ENCODE peak calls at places on chromosomes 2 and 18, in six cellular contexts. B is breast epithelium, X is sigmoid colon, Z is suprapubic skin, P is prostate gland, R is stomach. K is an unnamed sample.

GRCh38 chr18:419542-420175 is 80.8 kb downstream of the COLEC12 start:
- DNase-seq in R (no peak), P (no peak), Z (no peak), X (no peak), B (no peak), K (no peak)

GRCh38 chr2:216371756-216372702 is at the start of gene MARCHF4:
- DNase-seq in P (peak), R (peak), X (peak), B (peak), Z (peak), K (no peak)

GRCh38 chr2:47173986-47174730 is 19.1 kb upstream of the STPG4 start:
- DNase-seq in B (no peak), X (no peak), R (no peak), P (no peak), Z (no peak), K (no peak)

GRCh38 chr18:10660485-10660884 is 134.7 kb downstream of the NAPG start:
- DNase-seq in X (no peak), R (no peak), P (no peak), Z (no peak), B (no peak), K (no peak)

GRCh38 chr2:26245231-26245732 is 543 bp downstream of the HADHB start:
- DNase-seq in X (peak), P (peak), R (peak), B (no peak), Z (no peak), K (no peak)

GRCh38 chr2:212949786-212950185 is 201.6 kb downstream of the IKZF2 start:
- DNase-seq in P (no peak), X (no peak), R (no peak), B (no peak), Z (no peak), K (no peak)

GRCh38 chr2:241378816-241379215 is 22.7 kb downstream of the FARP2 start:
- DNase-seq in X (no peak), Z (no peak), P (no peak), B (no peak), R (no peak), K (no peak)

GRCh38 chr2:9140570-9141378 is 65.8 kb upstream of the ASAP2 start:
- DNase-seq in X (peak), B (no peak), P (no peak), R (no peak), Z (no peak), K (no peak)

GRCh38 chr2:241788572-241788971 is 11.9 kb downstream of the GAL3ST2 start:
- DNase-seq in Z (no peak), P (no peak), B (no peak), X (no peak), R (no peak), K (no peak)

GRCh38 chr2:217551229-217551909 is 451.4 kb downstream of the TNS1 start:
- DNase-seq in B (no peak), X (no peak), R (no peak), Z (no peak), P (no peak), K (no peak)

GRCh38 chr18:64165906-64166305 is 17.0 kb upstream of the LINC00305 start:
- DNase-seq in B (no peak), Z (no peak), X (no peak), R (no peak), P (no peak), K (no peak)

GRCh38 chr2:10151462-10151861 is 28.9 kb downstream of the RRM2 start:
- DNase-seq in P (no peak), R (no peak), B (no peak), X (peak), Z (no peak), K (no peak)

GRCh38 chr2:231367178-231367577 is 28.3 kb upstream of the B3GNT7 start:
- DNase-seq in R (no peak), Z (no peak), B (peak), P (no peak), X (peak), K (no peak)

GRCh38 chr18:9184998-9185613 is 48.5 kb downstream of the ANKRD12 start:
- DNase-seq in R (no peak), B (no peak), P (no peak), Z (no peak), X (no peak), K (no peak)

GRCh38 chr18:46950064-46950656 is 32.8 kb downstream of the KATNAL2 start:
- DNase-seq in P (no peak), X (no peak), Z (no peak), B (no peak), R (no peak), K (no peak)

GRCh38 chr18:23994361-23994902 is 20.1 kb upstream of the TTC39C start:
- DNase-seq in P (peak), Z (no peak), X (peak), R (no peak), B (no peak), K (no peak)

GRCh38 chr2:124626993-124627392 is 601.9 kb downstream of the CNTNAP5 start:
- DNase-seq in X (no peak), Z (no peak), P (no peak), R (no peak), B (no peak), K (no peak)

GRCh38 chr2:181305151-181306123 is 151.7 kb upstream of the ITGA4 start:
- DNase-seq in P (no peak), Z (no peak), X (no peak), R (no peak), B (no peak), K (no peak)

GRCh38 chr2:9400268-9401058 is 22.9 kb downstream of the ITGB1BP1 start:
- DNase-seq in R (no peak), X (peak), B (no peak), Z (no peak), P (no peak), K (no peak)

GRCh38 chr2:36359006-36359580 is 3.5 kb downstream of the CRIM1 start:
- DNase-seq in Z (no peak), B (no peak), X (no peak), P (no peak), R (no peak), K (no peak)

GRCh38 chr2:18062892-18063291 is 184.4 kb downstream of the KCNS3 start:
- DNase-seq in Z (no peak), B (no peak), R (no peak), P (no peak), X (no peak), K (no peak)
- H3K27ac ChIP-seq in Z (no peak), B (no peak), R (no peak), P (no peak), X (no peak), K (no peak)

GRCh38 chr2:88690591-88691338 is 708 bp upstream of the RPIA start:
- DNase-seq in X (no peak), B (peak), Z (no peak), P (no peak), R (peak), K (no peak)

GRCh38 chr2:88692187-88692586 is 714 bp downstream of the RPIA start:
- DNase-seq in Z (no peak), P (no peak), X (no peak), R (peak), B (no peak), K (no peak)

GRCh38 chr2:88691339-88692183 is at the start of gene RPIA:
- DNase-seq in B (peak), R (peak), P (peak), X (peak), Z (peak), K (peak)

GRCh38 chr2:88697361-88698026 is 6.0 kb downstream of the RPIA start:
- DNase-seq in X (no peak), P (no peak), Z (no peak), R (no peak), B (no peak), K (no peak)

DNA sequence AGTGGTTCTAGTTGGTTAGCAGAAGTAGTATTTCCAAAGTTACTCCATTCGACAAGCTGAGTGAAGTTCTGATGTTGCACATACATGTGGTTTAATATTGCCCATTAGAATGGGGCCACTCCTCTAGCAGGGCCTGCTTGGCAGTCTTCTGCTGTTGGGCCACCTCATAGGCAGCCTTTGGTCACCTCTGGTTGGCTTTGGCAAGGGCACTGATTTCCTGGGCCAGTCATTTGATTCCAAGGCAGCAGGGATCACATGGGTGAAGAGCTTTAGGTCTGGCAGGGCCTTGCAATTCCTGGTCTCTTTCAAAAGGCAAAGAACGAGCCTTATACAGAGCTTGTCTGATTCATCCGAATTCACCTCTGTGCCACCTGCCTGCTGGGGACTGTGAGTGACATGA is 2.5 kb downstream of the RPIA start:
- DNase-seq in Z (no peak), R (peak), X (no peak), P (no peak), B (no peak), K (no peak)
- TF ChIP-seq POLR2AphosphoS5 in Z (no peak), R (no peak), X (no peak), P (no peak), B (no peak), K (no peak)

GRCh38 chr2:150438654-150439053 is 48.8 kb downstream of the RND3 start:
- DNase-seq in Z (no peak), P (no peak), X (no peak), B (no peak), R (no peak), K (no peak)
- H3K27ac ChIP-seq in Z (no peak), P (no peak), X (no peak), B (no peak), R (no peak), K (no peak)

DNA sequence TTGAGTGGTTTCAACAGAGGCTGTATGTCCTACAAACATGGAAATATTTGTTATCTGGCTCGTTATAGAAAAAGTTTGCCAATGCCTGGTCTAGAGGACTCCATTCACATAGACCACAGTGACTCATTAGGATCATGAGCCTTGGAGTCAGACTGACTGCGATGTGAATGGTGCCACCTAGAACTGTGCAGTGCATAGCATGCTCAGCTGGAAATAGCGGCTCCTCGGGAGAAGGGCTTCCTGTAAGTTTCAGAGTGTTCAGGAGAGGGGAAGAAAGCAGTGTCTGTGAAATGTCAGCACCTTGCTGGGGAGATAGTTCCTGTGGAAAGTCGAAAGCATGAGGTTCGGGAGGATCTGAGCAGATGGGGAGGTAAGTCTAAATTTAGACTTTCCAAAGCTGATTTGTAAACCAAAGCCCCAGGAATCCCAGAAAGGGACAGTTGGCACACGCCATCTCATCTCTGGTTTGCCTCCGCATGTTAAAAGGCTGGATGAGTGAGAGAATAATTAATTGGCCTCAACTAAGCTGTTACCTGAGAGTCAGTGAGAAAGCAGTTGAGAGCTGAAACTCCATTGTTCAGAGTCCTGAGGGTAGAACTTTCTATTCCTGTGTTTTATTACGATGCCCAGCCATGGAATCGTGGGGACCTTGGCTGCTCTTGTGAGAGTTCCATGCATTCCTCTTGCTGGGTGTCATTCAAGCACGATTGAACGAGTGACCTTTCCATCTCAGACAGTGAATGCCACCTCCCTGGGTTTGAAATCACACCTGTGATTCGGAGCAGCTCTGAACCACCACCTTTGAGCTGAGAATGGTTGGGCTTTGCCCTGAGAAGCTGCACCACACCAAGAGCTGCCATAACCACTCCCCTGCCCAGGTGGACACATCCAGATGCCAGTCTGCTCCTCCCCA is 99.5 kb downstream of the MAPK4 start:
- DNase-seq in X (peak), B (no peak), R (no peak), P (no peak), Z (no peak), K (no peak)
- TF ChIP-seq POLR2AphosphoS5 in X (peak), B (no peak), R (peak), P (no peak), Z (no peak), K (peak)

GRCh38 chr2:59857109-59857508 is 696.3 kb downstream of the BCL11A start:
- DNase-seq in X (no peak), R (no peak), Z (no peak), B (no peak), P (no peak), K (no peak)

GRCh38 chr2:59858540-59858939 is 694.9 kb downstream of the BCL11A start:
- DNase-seq in P (no peak), Z (no peak), R (no peak), B (no peak), X (no peak), K (no peak)
- H3K27ac ChIP-seq in P (no peak), Z (no peak), R (no peak), B (no peak), X (no peak), K (no peak)

DNA sequence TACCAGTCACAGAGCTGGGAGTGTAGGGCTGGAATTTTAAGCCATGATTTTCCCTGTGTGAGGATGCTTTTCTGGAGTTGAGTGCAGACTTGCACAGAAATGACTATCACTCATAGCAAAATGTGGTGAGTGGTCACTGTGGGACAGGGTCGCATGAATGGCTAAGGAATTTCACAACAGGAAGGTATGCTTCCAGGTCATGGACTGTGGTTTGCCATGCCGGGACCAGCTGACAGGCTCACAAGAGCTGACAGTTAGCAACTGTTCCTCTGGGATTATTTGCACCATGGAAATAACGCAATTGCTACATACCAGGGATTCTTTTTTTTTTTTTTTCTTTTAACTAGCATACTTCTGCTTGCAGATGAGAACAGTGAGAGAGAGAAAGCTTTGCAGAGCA is 3.8 kb upstream of the UXS1 start:
- DNase-seq in Z (no peak), R (no peak), P (no peak), X (no peak), B (no peak), K (no peak)
- TF ChIP-seq POLR2AphosphoS5 in Z (no peak), R (peak), P (peak), X (no peak), B (no peak), K (peak)

GRCh38 chr2:12170151-12170550 is 423.7 kb downstream of the LPIN1 start:
- DNase-seq in Z (no peak), R (no peak), B (no peak), P (no peak), X (no peak), K (no peak)

GRCh38 chr2:12168354-12169059 is 422.1 kb downstream of the LPIN1 start:
- DNase-seq in X (no peak), P (no peak), R (no peak), Z (no peak), B (no peak), K (no peak)

GRCh38 chr2:12169721-12170120 is 423.3 kb downstream of the LPIN1 start:
- DNase-seq in B (no peak), X (peak), Z (no peak), R (no peak), P (no peak), K (no peak)

GRCh38 chr2:12167525-12168317 is 421.3 kb downstream of the LPIN1 start:
- DNase-seq in P (no peak), R (no peak), Z (no peak), X (no peak), B (no peak), K (no peak)

DNA sequence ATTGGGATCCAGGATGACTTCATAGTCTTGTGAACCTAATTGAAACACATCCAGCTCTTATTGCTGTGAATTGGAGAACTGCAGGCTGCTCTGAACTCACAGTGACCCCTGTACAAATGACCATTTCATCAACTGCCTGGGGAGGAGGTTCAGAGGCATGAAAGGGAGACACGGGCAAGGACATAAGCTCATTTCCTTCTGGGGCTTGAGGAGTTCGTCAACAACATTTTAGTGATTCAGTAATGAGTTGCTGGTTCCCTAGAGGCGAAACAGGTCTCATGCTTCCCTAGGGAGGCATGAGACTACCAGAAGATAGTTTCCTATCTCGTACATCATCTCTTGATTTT is 422.6 kb downstream of the LPIN1 start:
- DNase-seq in R (no peak), Z (no peak), X (peak), B (no peak), P (no peak), K (no peak)
- H3K27ac ChIP-seq in R (peak), Z (peak), X (peak), B (peak), P (peak), K (peak)

GRCh38 chr18:42182728-42183700 is 228.0 kb downstream of the PIK3C3 start:
- DNase-seq in R (no peak), Z (no peak), X (no peak), P (no peak), B (no peak), K (no peak)
- TF ChIP-seq POLR2AphosphoS5 in R (no peak), Z (no peak), X (no peak), P (no peak), B (no peak), K (no peak)

DNA sequence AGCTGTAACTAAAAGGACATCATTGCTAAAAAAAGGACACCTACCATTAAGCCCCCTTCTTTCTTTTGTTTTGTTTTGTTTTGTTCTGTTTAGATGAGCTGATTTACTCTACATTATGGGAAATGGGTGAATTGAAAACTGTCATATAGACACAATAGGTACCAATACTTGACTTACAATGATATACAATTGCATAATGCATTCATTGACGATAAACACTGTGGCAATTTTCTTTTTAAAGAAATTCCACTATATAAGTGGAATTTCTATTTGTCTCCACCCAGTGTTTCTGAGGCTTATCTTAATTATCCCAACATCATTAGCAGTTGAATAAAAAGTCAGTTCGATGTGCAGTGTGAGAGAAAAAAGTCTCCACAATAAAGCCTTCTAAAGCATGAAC is 282.1 kb downstream of the BCL2 start:
- DNase-seq in R (no peak), P (no peak), Z (no peak), B (no peak), X (no peak), K (no peak)
- H3K27ac ChIP-seq in R (no peak), P (no peak), Z (no peak), B (no peak), X (no peak), K (no peak)

DNA sequence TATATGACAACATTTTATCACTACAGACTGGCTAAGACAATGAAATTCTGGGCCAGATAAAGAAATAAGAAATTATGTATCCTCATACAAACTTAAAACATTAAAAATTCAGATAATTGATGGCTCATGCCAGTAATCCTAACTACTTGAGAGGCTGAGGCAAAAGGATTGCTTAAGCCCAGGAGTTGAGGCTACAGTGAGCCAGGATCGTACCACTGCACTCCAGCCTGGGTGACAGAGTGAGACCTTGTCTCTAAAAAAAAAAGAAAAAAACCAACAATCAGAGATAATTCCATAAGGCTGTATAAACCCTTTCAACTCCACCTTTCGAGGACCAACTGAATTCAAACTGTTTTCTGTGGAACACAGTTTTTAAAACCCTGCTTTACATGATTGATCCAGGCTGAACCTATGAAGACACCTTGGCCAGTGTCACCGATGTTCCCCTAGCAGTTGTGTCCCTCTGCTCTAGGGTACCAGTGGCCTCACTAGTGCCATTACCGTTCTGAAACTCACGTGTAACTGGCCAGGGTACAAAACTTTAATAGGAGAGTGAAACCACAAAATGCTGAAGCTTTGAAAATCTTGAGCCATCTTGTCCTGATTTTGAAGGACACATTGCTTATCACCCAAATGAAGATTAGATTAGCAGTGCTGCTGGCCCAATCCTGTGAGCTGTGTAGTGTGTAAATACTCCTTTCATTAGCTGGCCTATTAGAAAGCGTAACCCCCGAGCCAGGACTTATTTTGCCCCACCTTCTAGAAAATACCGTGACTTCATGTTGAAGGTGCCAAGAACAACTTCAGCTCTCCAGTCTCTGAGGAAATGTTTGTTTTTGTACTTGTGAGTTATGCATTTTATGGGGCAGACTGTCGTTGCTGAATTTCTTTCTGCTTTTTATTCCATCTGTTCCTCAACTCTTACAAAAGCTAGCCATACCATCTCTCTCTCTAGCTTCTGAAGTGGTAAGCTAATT is 148.0 kb upstream of the MAP3K20 start:
- DNase-seq in X (peak), R (peak), Z (no peak), P (peak), B (no peak), K (no peak)
- TF ChIP-seq POLR2AphosphoS5 in X (no peak), R (peak), Z (no peak), P (peak), B (no peak), K (peak)